ENCODE peak calls at places on chromosomes 3 and 15, in ten cellular contexts. One of them, this sample, is unnamed.

GRCh38 chr15:95874625-95875024 is 455.9 kb upstream of the NR2F2 start:
- DNase-seq in heart left ventricle: no peak
- DNase-seq in BE2C: no peak
- DNase-seq in AG10803: no peak
- DNase-seq in nephron progenitor cell: no peak
- DNase-seq in colonic mucosa: no peak
- DNase-seq in tibial artery: no peak
- DNase-seq in lung: no peak
- DNase-seq in retinal pigment epithelial cell: no peak
- DNase-seq in cardiac muscle cell: no peak
- DNase-seq in this sample: no peak

GRCh38 chr3:105933871-105934270 is 65.1 kb upstream of the CBLB start:
- DNase-seq in heart left ventricle: no peak
- DNase-seq in BE2C: no peak
- DNase-seq in AG10803: no peak
- DNase-seq in nephron progenitor cell: no peak
- DNase-seq in colonic mucosa: no peak
- DNase-seq in tibial artery: no peak
- DNase-seq in lung: no peak
- DNase-seq in retinal pigment epithelial cell: no peak
- DNase-seq in cardiac muscle cell: no peak
- DNase-seq in this sample: no peak

GRCh38 chr3:172107403-172107802 is 68.0 kb downstream of the FNDC3B start:
- DNase-seq in heart left ventricle: no peak
- DNase-seq in BE2C: no peak
- DNase-seq in AG10803: peak
- DNase-seq in nephron progenitor cell: no peak
- DNase-seq in colonic mucosa: no peak
- DNase-seq in tibial artery: no peak
- DNase-seq in lung: no peak
- DNase-seq in retinal pigment epithelial cell: no peak
- DNase-seq in cardiac muscle cell: no peak
- DNase-seq in this sample: peak

GRCh38 chr3:151259664-151260063 is 18.7 kb downstream of the P2RY14 start:
- DNase-seq in heart left ventricle: no peak
- DNase-seq in BE2C: no peak
- DNase-seq in AG10803: no peak
- DNase-seq in nephron progenitor cell: no peak
- DNase-seq in colonic mucosa: no peak
- DNase-seq in tibial artery: no peak
- DNase-seq in lung: no peak
- DNase-seq in retinal pigment epithelial cell: no peak
- DNase-seq in cardiac muscle cell: no peak
- DNase-seq in this sample: no peak

GRCh38 chr15:49169880-49170597 is at the start of gene GALK2:
- DNase-seq in heart left ventricle: peak
- DNase-seq in BE2C: peak
- DNase-seq in AG10803: peak
- DNase-seq in nephron progenitor cell: peak
- DNase-seq in colonic mucosa: peak
- DNase-seq in tibial artery: peak
- DNase-seq in lung: peak
- DNase-seq in retinal pigment epithelial cell: peak
- DNase-seq in cardiac muscle cell: peak
- DNase-seq in this sample: peak

GRCh38 chr15:53462631-53463030 is 296.8 kb downstream of the WDR72 start:
- DNase-seq in heart left ventricle: no peak
- DNase-seq in BE2C: no peak
- DNase-seq in AG10803: no peak
- DNase-seq in nephron progenitor cell: no peak
- DNase-seq in colonic mucosa: no peak
- DNase-seq in tibial artery: no peak
- DNase-seq in lung: no peak
- DNase-seq in retinal pigment epithelial cell: no peak
- DNase-seq in cardiac muscle cell: no peak
- DNase-seq in this sample: no peak

GRCh38 chr3:124845406-124845805 is 41.8 kb downstream of the ITGB5 start:
- DNase-seq in heart left ventricle: peak
- DNase-seq in BE2C: no peak
- DNase-seq in AG10803: peak
- DNase-seq in nephron progenitor cell: no peak
- DNase-seq in colonic mucosa: peak
- DNase-seq in tibial artery: peak
- DNase-seq in lung: peak
- DNase-seq in retinal pigment epithelial cell: peak
- DNase-seq in cardiac muscle cell: no peak
- DNase-seq in this sample: no peak

GRCh38 chr3:60017631-60018030 is 967.8 kb upstream of the CFAP20DC start:
- DNase-seq in heart left ventricle: no peak
- DNase-seq in BE2C: no peak
- DNase-seq in AG10803: peak
- DNase-seq in nephron progenitor cell: no peak
- DNase-seq in colonic mucosa: no peak
- DNase-seq in tibial artery: no peak
- DNase-seq in lung: no peak
- DNase-seq in retinal pigment epithelial cell: peak
- DNase-seq in cardiac muscle cell: no peak
- DNase-seq in this sample: peak

GRCh38 chr3:30751610-30752299 is 142.7 kb downstream of the GADL1 start:
- DNase-seq in heart left ventricle: peak
- DNase-seq in BE2C: peak
- DNase-seq in AG10803: peak
- DNase-seq in nephron progenitor cell: peak
- DNase-seq in colonic mucosa: peak
- DNase-seq in tibial artery: no peak
- DNase-seq in lung: no peak
- DNase-seq in retinal pigment epithelial cell: no peak
- DNase-seq in cardiac muscle cell: peak
- DNase-seq in this sample: peak

GRCh38 chr3:100777271-100777670 is 68.0 kb downstream of the TFG start:
- DNase-seq in heart left ventricle: no peak
- DNase-seq in BE2C: no peak
- DNase-seq in AG10803: peak
- DNase-seq in nephron progenitor cell: no peak
- DNase-seq in colonic mucosa: no peak
- DNase-seq in tibial artery: no peak
- DNase-seq in lung: no peak
- DNase-seq in retinal pigment epithelial cell: no peak
- DNase-seq in cardiac muscle cell: no peak
- DNase-seq in this sample: no peak

GRCh38 chr15:81336568-81336967 is 12.6 kb upstream of the STARD5 start:
- DNase-seq in heart left ventricle: no peak
- DNase-seq in BE2C: no peak
- DNase-seq in AG10803: peak
- DNase-seq in nephron progenitor cell: no peak
- DNase-seq in colonic mucosa: no peak
- DNase-seq in tibial artery: no peak
- DNase-seq in lung: no peak
- DNase-seq in retinal pigment epithelial cell: no peak
- DNase-seq in cardiac muscle cell: no peak
- DNase-seq in this sample: peak

GRCh38 chr3:31129241-31129640 is 234.8 kb upstream of the GADL1 start:
- DNase-seq in heart left ventricle: no peak
- DNase-seq in BE2C: no peak
- DNase-seq in AG10803: no peak
- DNase-seq in nephron progenitor cell: no peak
- DNase-seq in colonic mucosa: no peak
- DNase-seq in tibial artery: no peak
- DNase-seq in lung: no peak
- DNase-seq in retinal pigment epithelial cell: no peak
- DNase-seq in cardiac muscle cell: no peak
- DNase-seq in this sample: no peak

GRCh38 chr3:146796078-146796477 is 190.9 kb upstream of the PLSCR5 start:
- DNase-seq in heart left ventricle: no peak
- DNase-seq in BE2C: no peak
- DNase-seq in AG10803: no peak
- DNase-seq in nephron progenitor cell: no peak
- DNase-seq in colonic mucosa: no peak
- DNase-seq in tibial artery: no peak
- DNase-seq in lung: no peak
- DNase-seq in retinal pigment epithelial cell: no peak
- DNase-seq in cardiac muscle cell: no peak
- DNase-seq in this sample: no peak

GRCh38 chr3:78791745-78792144 is 976.1 kb downstream of the ROBO1 start:
- DNase-seq in heart left ventricle: no peak
- DNase-seq in BE2C: peak
- DNase-seq in AG10803: no peak
- DNase-seq in nephron progenitor cell: no peak
- DNase-seq in colonic mucosa: no peak
- DNase-seq in tibial artery: no peak
- DNase-seq in lung: no peak
- DNase-seq in retinal pigment epithelial cell: no peak
- DNase-seq in cardiac muscle cell: no peak
- DNase-seq in this sample: no peak

GRCh38 chr15:29696950-29697738 is 125.1 kb downstream of the TJP1 start:
- DNase-seq in heart left ventricle: no peak
- DNase-seq in BE2C: no peak
- DNase-seq in AG10803: no peak
- DNase-seq in nephron progenitor cell: no peak
- DNase-seq in colonic mucosa: no peak
- DNase-seq in tibial artery: no peak
- DNase-seq in lung: no peak
- DNase-seq in retinal pigment epithelial cell: no peak
- DNase-seq in cardiac muscle cell: no peak
- DNase-seq in this sample: no peak

GRCh38 chr3:46714728-46715506 is 2.8 kb downstream of the PRSS50 start:
- DNase-seq in heart left ventricle: no peak
- DNase-seq in BE2C: no peak
- DNase-seq in AG10803: no peak
- DNase-seq in nephron progenitor cell: no peak
- DNase-seq in colonic mucosa: no peak
- DNase-seq in tibial artery: no peak
- DNase-seq in lung: no peak
- DNase-seq in retinal pigment epithelial cell: no peak
- DNase-seq in cardiac muscle cell: no peak
- DNase-seq in this sample: no peak

GRCh38 chr3:98013428-98014349 is 21.4 kb downstream of the GABRR3 start:
- DNase-seq in heart left ventricle: no peak
- DNase-seq in BE2C: peak
- DNase-seq in AG10803: no peak
- DNase-seq in nephron progenitor cell: no peak
- DNase-seq in colonic mucosa: no peak
- DNase-seq in tibial artery: no peak
- DNase-seq in lung: no peak
- DNase-seq in retinal pigment epithelial cell: no peak
- DNase-seq in cardiac muscle cell: no peak
- DNase-seq in this sample: no peak
- TF ChIP-seq CTCF in heart left ventricle: no peak
- TF ChIP-seq CTCF in BE2C: peak
- TF ChIP-seq CTCF in AG10803: no peak
- TF ChIP-seq CTCF in nephron progenitor cell: no peak
- TF ChIP-seq CTCF in colonic mucosa: no peak
- TF ChIP-seq CTCF in tibial artery: no peak
- TF ChIP-seq CTCF in lung: no peak
- TF ChIP-seq CTCF in retinal pigment epithelial cell: no peak
- TF ChIP-seq CTCF in cardiac muscle cell: no peak
- TF ChIP-seq CTCF in this sample: no peak

DNA sequence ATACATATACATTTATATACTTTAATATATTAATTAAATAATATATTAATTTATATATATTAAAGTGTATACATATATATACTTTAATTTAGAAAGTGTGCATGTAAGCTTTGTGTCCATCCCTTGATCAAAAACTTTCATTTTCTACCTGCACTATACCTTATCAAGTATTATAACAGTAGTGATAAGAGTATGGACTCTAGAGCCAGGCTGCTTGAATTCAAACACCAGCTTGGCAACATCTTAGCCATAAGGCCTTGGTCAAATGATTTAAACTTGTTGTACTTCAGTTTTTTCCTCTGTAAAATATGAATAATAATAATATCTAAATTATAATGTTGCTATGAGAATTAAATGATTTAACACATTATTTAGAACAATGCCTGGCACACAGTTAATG is 327.6 kb upstream of the NECTIN3 start:
- DNase-seq in heart left ventricle: no peak
- DNase-seq in BE2C: no peak
- DNase-seq in AG10803: no peak
- DNase-seq in nephron progenitor cell: no peak
- DNase-seq in colonic mucosa: no peak
- DNase-seq in tibial artery: no peak
- DNase-seq in lung: no peak
- DNase-seq in retinal pigment epithelial cell: no peak
- DNase-seq in cardiac muscle cell: no peak
- DNase-seq in this sample: no peak
- TF ChIP-seq CTCF in heart left ventricle: no peak
- TF ChIP-seq CTCF in BE2C: no peak
- TF ChIP-seq CTCF in AG10803: no peak
- TF ChIP-seq CTCF in nephron progenitor cell: no peak
- TF ChIP-seq CTCF in colonic mucosa: no peak
- TF ChIP-seq CTCF in tibial artery: no peak
- TF ChIP-seq CTCF in lung: no peak
- TF ChIP-seq CTCF in retinal pigment epithelial cell: no peak
- TF ChIP-seq CTCF in cardiac muscle cell: no peak
- TF ChIP-seq CTCF in this sample: no peak

DNA sequence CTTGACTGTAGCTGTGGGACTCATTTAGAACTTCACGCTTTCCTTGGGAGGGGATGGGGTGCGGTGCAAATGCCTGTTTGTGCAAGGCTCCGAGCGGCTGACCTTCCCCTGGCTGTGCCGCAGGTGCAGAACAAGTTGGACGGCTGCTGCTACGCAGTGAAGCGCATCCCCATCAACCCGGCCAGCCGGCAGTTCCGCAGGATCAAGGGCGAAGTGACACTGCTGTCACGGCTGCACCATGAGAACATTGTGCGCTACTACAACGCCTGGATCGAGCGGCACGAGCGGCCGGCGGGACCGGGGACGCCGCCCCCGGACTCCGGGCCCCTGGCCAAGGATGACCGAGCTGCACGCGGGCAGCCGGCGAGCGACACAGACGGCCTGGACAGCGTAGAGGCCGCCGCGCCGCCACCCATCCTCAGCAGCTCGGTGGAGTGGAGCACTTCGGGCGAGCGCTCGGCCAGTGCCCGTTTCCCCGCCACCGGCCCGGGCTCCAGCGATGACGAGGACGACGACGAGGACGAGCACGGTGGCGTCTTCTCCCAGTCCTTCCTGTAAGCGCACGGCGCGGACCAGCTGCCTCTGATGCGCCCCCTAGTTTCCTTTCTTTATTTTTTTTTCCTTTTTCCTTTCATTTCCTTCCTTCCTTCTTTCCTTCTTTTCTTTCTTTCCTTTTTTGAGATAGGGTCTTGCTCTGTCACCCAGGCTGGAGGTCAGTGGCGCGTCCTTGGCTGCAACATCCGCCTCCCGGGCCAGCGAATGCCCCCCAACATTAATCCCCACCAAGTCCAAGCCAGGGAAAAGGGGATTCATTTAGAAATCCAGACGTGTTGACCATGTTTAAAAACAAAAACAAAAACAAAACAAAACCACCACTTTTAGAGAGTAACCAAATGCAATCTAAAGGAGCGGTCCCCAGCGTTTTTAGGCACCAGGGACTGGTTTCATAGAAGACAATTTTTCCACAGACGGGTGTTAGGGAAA is 42.7 kb downstream of the EIF2AK4 start:
- DNase-seq in heart left ventricle: peak
- DNase-seq in BE2C: peak
- DNase-seq in AG10803: peak
- DNase-seq in nephron progenitor cell: peak
- DNase-seq in colonic mucosa: peak
- DNase-seq in tibial artery: peak
- DNase-seq in lung: no peak
- DNase-seq in retinal pigment epithelial cell: no peak
- DNase-seq in cardiac muscle cell: peak
- DNase-seq in this sample: no peak
- TF ChIP-seq CTCF in heart left ventricle: peak
- TF ChIP-seq CTCF in BE2C: peak
- TF ChIP-seq CTCF in AG10803: peak
- TF ChIP-seq CTCF in nephron progenitor cell: no peak
- TF ChIP-seq CTCF in colonic mucosa: no peak
- TF ChIP-seq CTCF in tibial artery: peak
- TF ChIP-seq CTCF in lung: no peak
- TF ChIP-seq CTCF in retinal pigment epithelial cell: peak
- TF ChIP-seq CTCF in cardiac muscle cell: peak
- TF ChIP-seq CTCF in this sample: no peak

GRCh38 chr15:85730001-85730820 is 64.5 kb downstream of the KLHL25 start:
- DNase-seq in heart left ventricle: no peak
- DNase-seq in BE2C: peak
- DNase-seq in AG10803: peak
- DNase-seq in nephron progenitor cell: peak
- DNase-seq in colonic mucosa: peak
- DNase-seq in tibial artery: peak
- DNase-seq in lung: no peak
- DNase-seq in retinal pigment epithelial cell: peak
- DNase-seq in cardiac muscle cell: peak
- DNase-seq in this sample: peak
- TF ChIP-seq CTCF in heart left ventricle: peak
- TF ChIP-seq CTCF in BE2C: peak
- TF ChIP-seq CTCF in AG10803: peak
- TF ChIP-seq CTCF in nephron progenitor cell: peak
- TF ChIP-seq CTCF in colonic mucosa: peak
- TF ChIP-seq CTCF in tibial artery: peak
- TF ChIP-seq CTCF in lung: peak
- TF ChIP-seq CTCF in retinal pigment epithelial cell: peak
- TF ChIP-seq CTCF in cardiac muscle cell: peak
- TF ChIP-seq CTCF in this sample: peak